ENCODE peak calls at places on chromosomes 3 and 15, in eight cellular contexts. I, Y, K, T, B, C, H and D are unnamed samples.

GRCh38 chr15:92069308-92070244 is 216.1 kb downstream of the SLCO3A1 start:
- DNase-seq in I (no peak), Y (peak), K (no peak), T (peak), B (no peak), C (no peak), H (no peak), D (no peak)

GRCh38 chr3:189914799-189915198 is 205.9 kb downstream of the P3H2 start:
- DNase-seq in I (peak), Y (peak), K (no peak), T (peak), B (no peak), C (no peak), H (no peak), D (no peak)

GRCh38 chr3:47399016-47399415 is 18.2 kb downstream of the PTPN23 start:
- DNase-seq in I (no peak), Y (no peak), K (no peak), T (no peak), B (no peak), C (no peak), H (no peak), D (no peak)

GRCh38 chr15:100671124-100671680 is 68.8 kb downstream of the ASB7 start:
- DNase-seq in I (no peak), Y (no peak), K (no peak), T (no peak), B (no peak), C (no peak), H (no peak), D (no peak)

GRCh38 chr15:98586066-98586465 is 62.3 kb upstream of the IGF1R start:
- DNase-seq in I (no peak), Y (no peak), K (no peak), T (no peak), B (no peak), C (no peak), H (peak), D (no peak)

GRCh38 chr15:101724675-101725005 is 367 bp upstream of the TARS3 start:
- DNase-seq in I (no peak), Y (no peak), K (no peak), T (no peak), B (no peak), C (no peak), H (no peak), D (no peak)

GRCh38 chr15:41860049-41860828 is 21.6 kb downstream of the PLA2G4B start:
- DNase-seq in I (no peak), Y (no peak), K (no peak), T (no peak), B (peak), C (no peak), H (no peak), D (no peak)

GRCh38 chr3:72187131-72187530 is 402.2 kb upstream of the PROK2 start:
- DNase-seq in I (no peak), Y (no peak), K (no peak), T (no peak), B (no peak), C (no peak), H (no peak), D (no peak)

GRCh38 chr3:126119008-126119675 is 35.2 kb upstream of the SLC41A3 start:
- DNase-seq in I (no peak), Y (no peak), K (no peak), T (no peak), B (no peak), C (no peak), H (no peak), D (no peak)

GRCh38 chr3:157103280-157103679 is 56.7 kb downstream of the CCNL1 start:
- DNase-seq in I (no peak), Y (no peak), K (no peak), T (no peak), B (no peak), C (no peak), H (no peak), D (no peak)

GRCh38 chr3:10928961-10929471 is 63.5 kb upstream of the SLC6A1 start:
- DNase-seq in I (no peak), Y (no peak), K (no peak), T (no peak), B (no peak), C (peak), H (no peak), D (no peak)

GRCh38 chr3:100256724-100257123 is 4.1 kb upstream of the TBC1D23 start:
- DNase-seq in I (no peak), Y (peak), K (no peak), T (peak), B (no peak), C (no peak), H (no peak), D (no peak)

GRCh38 chr15:77821959-77822256 is 189.2 kb upstream of the LINGO1 start:
- DNase-seq in I (no peak), Y (no peak), K (no peak), T (no peak), B (no peak), C (no peak), H (no peak), D (peak)

GRCh38 chr3:61589856-61590255 is 28.5 kb downstream of the PTPRG start:
- DNase-seq in I (peak), Y (peak), K (no peak), T (peak), B (no peak), C (no peak), H (no peak), D (no peak)